ENCODE peak calls at places on chromosomes 7 and 10, in nine cellular contexts. F is aorta, E is GM12878, V is PC-3, R is adrenal gland, B is HL-60, G is WERI-Rb-1, M is neuronal stem cell, Z is dorsolateral prefrontal cortex. S is an unnamed sample.

GRCh38 chr10:124721295-124722052 is 22.7 kb downstream of the FAM53B start:
- DNase-seq in R (peak; percentile 67), V (no peak), Z (no peak), M (no peak), F (peak; percentile 76), E (no peak), G (no peak), B (peak; percentile 74), S (no peak)

GRCh38 chr10:71838264-71839211 is 12.5 kb downstream of the PSAP start:
- DNase-seq in B (no peak), F (peak; percentile 50), Z (no peak), E (no peak), M (no peak), V (peak; percentile 65), R (no peak), G (no peak), S (no peak)

GRCh38 chr10:119652361-119652760 is 1.2 kb downstream of the BAG3 start:
- DNase-seq in Z (no peak), G (no peak), R (no peak), V (peak; percentile 57), E (no peak), B (no peak), M (no peak), F (no peak), S (no peak)

GRCh38 chr7:80450621-80451308 is 61.1 kb downstream of the GNAT3 start:
- DNase-seq in R (no peak), Z (no peak), F (no peak), E (no peak), B (no peak), G (no peak), M (no peak), V (peak; percentile 45), S (no peak)

GRCh38 chr10:86642021-86642420 is 12.3 kb upstream of the OPN4 start:
- DNase-seq in R (no peak), V (no peak), B (no peak), M (no peak), Z (no peak), F (no peak), G (no peak), E (no peak), S (no peak)

GRCh38 chr10:30819306-30820190 is 190.0 kb upstream of the LYZL2 start:
- DNase-seq in Z (no peak), B (no peak), M (no peak), E (no peak), R (no peak), G (no peak), V (no peak), F (no peak), S (no peak)

GRCh38 chr10:17644485-17644964 is 574 bp downstream of the STAM start:
- DNase-seq in Z (peak; percentile 30), R (no peak), M (no peak), B (no peak), F (no peak), G (peak; percentile 53), E (no peak), V (no peak), S (no peak)

GRCh38 chr10:22341190-22341935 is 3.9 kb upstream of the SPAG6 start:
- DNase-seq in F (no peak), M (peak; percentile 56), R (no peak), Z (no peak), V (no peak), E (no peak), B (no peak), G (no peak), S (peak; percentile 68)

GRCh38 chr10:59562126-59562525 is 147.5 kb downstream of the SLC16A9 start:
- DNase-seq in Z (no peak), G (no peak), B (no peak), F (no peak), R (no peak), V (no peak), M (no peak), E (no peak), S (no peak)

GRCh38 chr7:48962821-48963505 is 38.6 kb downstream of the CDC14C start:
- DNase-seq in V (no peak), G (no peak), F (no peak), Z (no peak), M (no peak), R (peak; percentile 38), B (no peak), E (no peak), S (no peak)

GRCh38 chr10:98344589-98345038 is 70.4 kb downstream of the PYROXD2 start:
- DNase-seq in R (peak; percentile 70), F (peak; percentile 86), V (no peak), E (no peak), G (no peak), B (no peak), Z (no peak), M (no peak), S (no peak)

GRCh38 chr10:79314761-79315601 is 32.3 kb upstream of the PPIF start:
- DNase-seq in G (no peak), B (no peak), V (peak; percentile 49), R (no peak), F (peak; percentile 58), M (no peak), E (no peak), Z (no peak), S (no peak)

GRCh38 chr7:66970310-66970709 is 25.1 kb downstream of the SBDS start:
- DNase-seq in B (no peak), Z (no peak), F (no peak), G (no peak), R (no peak), V (no peak), M (no peak), E (no peak), S (no peak)

GRCh38 chr10:60238408-60239100 is 151.1 kb downstream of the ANK3 start:
- DNase-seq in V (peak; percentile 89), M (no peak), Z (no peak), G (no peak), R (peak; percentile 24), F (no peak), E (peak; percentile 23), B (no peak), S (peak; percentile 50)

GRCh38 chr10:1074748-1075358 is 18.7 kb downstream of the WDR37 start:
- DNase-seq in F (no peak), B (no peak), R (no peak), M (no peak), E (no peak), V (no peak), G (no peak), Z (no peak), S (peak; percentile 24)

GRCh38 chr7:2507917-2508306 is 11.7 kb upstream of the LFNG start:
- DNase-seq in M (no peak), V (no peak), E (no peak), Z (no peak), B (no peak), G (no peak), F (no peak), R (no peak), S (no peak)
- H3K27ac ChIP-seq in M (peak overlapping the region; percentile 69), V (no peak overlapping the region), E (no peak overlapping the region), Z (no peak overlapping the region), B (no peak overlapping the region), G (no peak overlapping the region), F (no peak overlapping the region), R (no peak overlapping the region), S (no peak overlapping the region)

DNA sequence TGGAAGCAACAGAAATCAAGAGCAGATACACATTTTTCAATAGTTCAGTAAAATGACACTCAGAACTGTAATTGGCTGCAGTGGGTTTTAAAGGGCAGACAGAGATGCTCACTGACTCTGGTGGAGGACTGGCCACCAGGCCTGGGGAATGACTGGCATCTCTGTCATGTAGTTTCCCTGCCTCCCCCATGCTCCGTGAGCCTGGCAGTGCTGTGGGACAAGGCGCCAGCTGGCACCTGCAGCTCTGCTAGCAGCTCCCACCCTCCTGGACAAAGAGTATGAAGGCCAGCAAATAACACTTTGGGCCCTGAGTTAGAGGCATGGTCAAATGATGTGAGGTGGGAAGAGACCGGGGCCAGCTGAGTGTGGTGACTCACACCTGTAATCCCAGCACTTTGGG is 15.0 kb downstream of the TSPAN33 start:
- DNase-seq in V (no peak), R (no peak), F (no peak), Z (no peak), M (no peak), E (no peak), G (no peak), B (no peak), S (no peak)
- H3K27ac ChIP-seq in V (no peak overlapping the region), R (no peak overlapping the region), F (no peak overlapping the region), Z (no peak overlapping the region), M (no peak overlapping the region), E (no peak overlapping the region), G (no peak overlapping the region), B (no peak overlapping the region), S (no peak overlapping the region)

GRCh38 chr7:22597845-22598244 is 97.9 kb upstream of the STEAP1B start:
- DNase-seq in G (no peak), M (no peak), B (no peak), V (peak; percentile 84), E (no peak), R (no peak), Z (no peak), F (no peak), S (no peak)

GRCh38 chr7:22604246-22604645 is 104.3 kb upstream of the STEAP1B start:
- DNase-seq in F (no peak), M (no peak), V (no peak), Z (no peak), R (no peak), G (no peak), E (no peak), B (no peak), S (no peak)

GRCh38 chr7:22601028-22601795 is 101.2 kb upstream of the STEAP1B start:
- DNase-seq in E (no peak), M (no peak), Z (no peak), V (no peak), G (no peak), R (no peak), F (no peak), B (no peak), S (no peak)

GRCh38 chr7:22598318-22598717 is 98.3 kb upstream of the STEAP1B start:
- DNase-seq in G (no peak), F (no peak), E (no peak), B (no peak), M (no peak), V (no peak), Z (no peak), R (no peak), S (no peak)

DNA sequence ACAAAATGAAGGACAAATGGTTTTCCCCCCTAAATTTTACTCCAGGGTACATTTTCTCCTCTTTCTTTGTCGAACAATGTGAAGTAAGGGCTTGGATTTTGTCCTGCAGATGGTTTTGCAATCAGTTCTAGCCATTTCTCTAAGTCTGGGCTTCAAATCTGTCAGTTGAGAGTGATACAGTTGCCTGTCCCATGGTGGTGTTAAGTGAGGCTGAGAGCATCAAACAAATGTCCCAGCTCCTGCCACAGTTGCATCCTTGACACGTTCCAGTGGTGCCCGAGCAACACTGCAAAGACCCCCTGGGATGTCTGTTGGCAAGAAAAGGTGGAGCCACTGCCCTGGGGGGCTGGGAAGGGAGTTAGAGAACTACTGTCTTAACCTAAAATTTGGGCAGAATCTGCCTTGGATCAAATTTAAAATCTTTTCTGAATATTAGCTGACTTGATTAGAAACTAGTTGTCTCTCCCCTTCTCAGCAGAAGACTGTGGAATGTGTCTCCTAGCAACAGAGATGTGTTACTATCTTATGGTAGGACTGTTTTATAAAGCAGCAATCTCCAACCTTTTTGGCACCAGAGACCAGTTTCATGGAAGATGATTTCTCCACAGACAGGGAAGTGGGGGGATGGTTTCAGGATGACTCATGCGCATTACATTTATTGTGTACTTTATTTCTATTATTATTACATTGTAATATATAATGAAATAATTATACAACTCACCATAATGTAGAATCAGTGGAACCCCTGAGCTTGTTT is 102.0 kb upstream of the STEAP1B start:
- DNase-seq in Z (no peak), B (no peak), V (peak; percentile 48), F (no peak), R (no peak), E (no peak), G (no peak), M (no peak), S (no peak)
- H3K27ac ChIP-seq in Z (no peak overlapping the region), B (no peak overlapping the region), V (no peak overlapping the region), F (no peak overlapping the region), R (no peak overlapping the region), E (no peak overlapping the region), G (no peak overlapping the region), M (no peak overlapping the region), S (no peak overlapping the region)

GRCh38 chr7:137942459-137943115 is 59.3 kb downstream of the CREB3L2 start:
- DNase-seq in Z (no peak), B (no peak), R (no peak), F (no peak), V (no peak), M (no peak), G (no peak), E (no peak), S (no peak)
- H3K27ac ChIP-seq in Z (peak overlapping the region; percentile 28), B (no peak overlapping the region), R (peak overlapping the region; percentile 68), F (peak overlapping the region; percentile 95), V (no peak overlapping the region), M (no peak overlapping the region), G (no peak overlapping the region), E (no peak overlapping the region), S (no peak overlapping the region)